ENCODE peak calls at places on chromosomes 2 and 18, in nine cellular contexts. H is astrocyte of the spinal cord, D is left lung, P is lower leg skin, V is fibroblast of lung, J is stomach, Z is pancreas, B is fibroblast of gingiva, Q is OCI-LY7. N is an unnamed sample.

GRCh38 chr2:148253716-148254115 is 232.8 kb downstream of the MBD5 start:
- DNase-seq in D (no peak), J (no peak), V (peak), H (peak), Z (no peak), Q (peak), P (no peak), B (no peak), N (peak)

GRCh38 chr2:126655066-126655465 is 892 bp upstream of the GYPC start:
- DNase-seq in V (no peak), Z (no peak), H (no peak), Q (no peak), J (no peak), B (no peak), P (peak), D (no peak), N (no peak)

GRCh38 chr2:145849466-145849865 is 1329.5 kb upstream of the ZEB2 start:
- DNase-seq in V (no peak), B (no peak), P (no peak), H (no peak), Z (no peak), J (no peak), D (no peak), Q (no peak), N (no peak)

GRCh38 chr2:131682122-131682944 is 154.6 kb downstream of the CCDC74A start:
- DNase-seq in D (peak), H (peak), Q (peak), Z (peak), P (peak), J (peak), B (peak), V (peak), N (peak)

GRCh38 chr18:36634573-36635216 is 194.1 kb downstream of the TPGS2 start:
- DNase-seq in D (no peak), H (no peak), P (no peak), Q (no peak), V (no peak), Z (no peak), B (no peak), J (no peak), N (no peak)

GRCh38 chr2:45269149-45269793 is 260.0 kb upstream of the SIX2 start:
- DNase-seq in V (no peak), Q (no peak), D (no peak), J (peak), B (no peak), Z (no peak), P (peak), H (no peak), N (no peak)

GRCh38 chr2:147663153-147663961 is 181.5 kb upstream of the ACVR2A start:
- DNase-seq in B (no peak), P (no peak), J (no peak), H (no peak), Z (no peak), V (no peak), D (no peak), Q (no peak), N (no peak)

GRCh38 chr18:79203017-79203605 is 133.9 kb downstream of the ATP9B start:
- DNase-seq in Z (no peak), J (no peak), V (no peak), P (peak), B (no peak), H (peak), Q (no peak), D (no peak), N (no peak)

GRCh38 chr2:160055726-160056108 is 6.7 kb downstream of the PLA2R1 start:
- DNase-seq in J (no peak), Q (no peak), Z (no peak), P (no peak), D (no peak), V (no peak), H (no peak), B (no peak), N (no peak)

GRCh38 chr2:84527137-84528129 is 11.1 kb downstream of the DNAH6 start:
- DNase-seq in Q (no peak), H (no peak), B (no peak), V (no peak), J (no peak), D (no peak), Z (no peak), P (no peak), N (no peak)

GRCh38 chr18:78781601-78781960 is 198.0 kb upstream of the SALL3 start:
- DNase-seq in V (no peak), Q (no peak), P (peak), H (no peak), Z (no peak), D (no peak), B (no peak), J (peak), N (no peak)

GRCh38 chr18:67710639-67711038 is 194.1 kb upstream of the DSEL start:
- DNase-seq in Q (no peak), H (no peak), V (no peak), J (no peak), D (no peak), P (no peak), Z (no peak), B (no peak), N (peak)

GRCh38 chr2:168490015-168490874 is 34.2 kb downstream of the CERS6 start:
- DNase-seq in D (no peak), B (peak), P (no peak), H (peak), V (peak), J (no peak), Q (peak), Z (no peak), N (peak)

GRCh38 chr2:38147333-38148121 is 71.6 kb upstream of the CYP1B1 start:
- DNase-seq in V (no peak), D (no peak), P (no peak), H (no peak), B (peak), Z (no peak), Q (no peak), J (no peak), N (no peak)

GRCh38 chr2:60553992-60554648 is 666 bp upstream of the BCL11A start:
- DNase-seq in B (no peak), P (no peak), D (peak), V (no peak), J (no peak), Q (peak), Z (peak), H (peak), N (peak)

GRCh38 chr18:35376742-35377695 is at the start of gene ZNF396:
- DNase-seq in P (peak), V (peak), B (peak), Z (peak), D (peak), H (peak), Q (peak), J (peak), N (peak)

GRCh38 chr2:159010340-159010739 is 41.9 kb downstream of the TANC1 start:
- DNase-seq in P (no peak), V (peak), D (no peak), B (peak), Q (no peak), J (no peak), H (peak), Z (no peak), N (no peak)

GRCh38 chr2:72094701-72095100 is 53.0 kb downstream of the CYP26B1 start:
- DNase-seq in P (peak), B (no peak), V (no peak), H (no peak), Z (no peak), Q (no peak), J (peak), D (no peak), N (no peak)

GRCh38 chr2:132747046-132747445 is 77.0 kb upstream of the LYPD1 start:
- DNase-seq in V (no peak), P (no peak), Z (no peak), H (no peak), J (no peak), D (no peak), B (no peak), Q (no peak), N (no peak)

N was measured in NAMALWA.